ENCODE peak calls at places on chromosomes 3 and 15, in ten cellular contexts. E is AG10803, T is adrenal gland, U is lower lobe of right lung, M is colonic mucosa, B is GM06990, K is A549, P is tibial artery, F is HCT116, Q is choroid plexus epithelial cell. L is an unnamed sample.

GRCh38 chr3:31300802-31301443 is 231.8 kb upstream of the STT3B start:
- DNase-seq in K (no peak), U (no peak), F (no peak), P (no peak), T (no peak), Q (no peak), B (no peak), M (no peak), E (no peak), L (no peak)

GRCh38 chr3:41026394-41027177 is 172.7 kb upstream of the CTNNB1 start:
- DNase-seq in T (peak; percentile 96), K (peak; percentile 60), B (no peak), F (no peak), M (peak; percentile 34), Q (peak; percentile 98), U (peak; percentile 49), E (peak; percentile 31), P (peak; percentile 49), L (no peak)

GRCh38 chr15:36334059-36334458 is 245.4 kb upstream of the CDIN1 start:
- DNase-seq in F (no peak), M (no peak), B (no peak), K (no peak), E (peak; percentile 43), P (no peak), U (no peak), Q (peak; percentile 80), T (no peak), L (no peak)

GRCh38 chr3:23169551-23169950 is 33.6 kb upstream of the UBE2E2 start:
- DNase-seq in P (no peak), M (no peak), T (no peak), B (no peak), U (no peak), E (no peak), F (no peak), Q (no peak), K (no peak), L (no peak)

GRCh38 chr15:78914027-78914764 is 30.6 kb downstream of the CTSH start:
- DNase-seq in B (no peak), U (no peak), Q (peak; percentile 38), P (peak; percentile 81), M (no peak), K (peak; percentile 43), E (peak; percentile 46), T (peak; percentile 65), F (no peak), L (no peak)

GRCh38 chr3:48371651-48372376 is at the start of gene FBXW12:
- DNase-seq in F (no peak), M (no peak), P (no peak), T (no peak), K (no peak), B (no peak), U (no peak), Q (no peak), E (no peak), L (no peak)

GRCh38 chr3:32843504-32844321 is 25.9 kb downstream of the TRIM71 start:
- DNase-seq in F (no peak), K (no peak), M (no peak), B (no peak), P (no peak), E (no peak), Q (no peak), U (no peak), T (no peak), L (no peak)

GRCh38 chr3:129023909-129024308 is 22.8 kb downstream of the EFCC1 start:
- DNase-seq in K (peak; percentile 38), P (no peak), U (no peak), E (no peak), T (no peak), B (no peak), F (no peak), Q (peak; percentile 66), M (no peak), L (peak; percentile 12)

GRCh38 chr3:46007280-46007679 is 11.7 kb upstream of the FYCO1 start:
- DNase-seq in K (no peak), E (no peak), T (no peak), P (no peak), Q (no peak), U (no peak), M (no peak), B (no peak), F (no peak), L (no peak)

GRCh38 chr3:53361849-53362248 is 14.5 kb upstream of the DCP1A start:
- DNase-seq in B (no peak), E (no peak), M (no peak), Q (no peak), P (no peak), F (no peak), T (no peak), U (no peak), K (no peak), L (no peak)

GRCh38 chr3:126434931-126435411 is 40.3 kb downstream of the CFAP100 start:
- DNase-seq in P (no peak), U (no peak), M (no peak), B (no peak), E (no peak), F (no peak), Q (no peak), T (no peak), K (no peak), L (no peak)

GRCh38 chr3:42591811-42592210 is 1.2 kb downstream of the SS18L2 start:
- DNase-seq in Q (no peak), M (no peak), U (no peak), K (no peak), T (no peak), E (no peak), B (no peak), F (no peak), P (no peak), L (no peak)
- H3K4me3 ChIP-seq in Q (peak overlapping the region; percentile 76), M (peak overlapping the region; percentile 75), U (peak overlapping the region; percentile 80), K (peak overlapping the region; percentile 89), T (no peak overlapping the region), E (peak overlapping the region; percentile 76), B (peak overlapping the region; percentile 84), F (peak overlapping the region; percentile 72), P (peak overlapping the region; percentile 78), L (peak overlapping the region; percentile 97)

GRCh38 chr15:90716976-90717821 is at the start of gene BLM:
- DNase-seq in K (peak; percentile 98), P (peak; percentile 95), U (peak; percentile 96), B (peak; percentile 99), T (peak; percentile 97), Q (peak; percentile 98), F (peak; percentile 92), M (peak; percentile 97), E (peak; percentile 96), L (peak; percentile 99)
- TF ChIP-seq CTCF in K (no peak), P (peak; percentile 58), U (peak; percentile 51), B (peak; percentile 7), T (peak; percentile 50), Q (peak; percentile 45), F (peak; percentile 20), M (peak; percentile 14), E (peak; percentile 17), L (no peak)

GRCh38 chr3:51954713-51955112 is 468 bp upstream of the GPR62 start:
- DNase-seq in B (no peak), K (no peak), F (no peak), E (no peak), P (no peak), M (no peak), Q (no peak), T (no peak), U (no peak), L (no peak)

GRCh38 chr3:51954120-51954519 is 1.1 kb upstream of the GPR62 start:
- DNase-seq in F (no peak), E (no peak), U (no peak), P (no peak), B (no peak), T (no peak), K (no peak), M (no peak), Q (no peak), L (no peak)

GRCh38 chr3:51953445-51953844 is 1.7 kb upstream of the GPR62 start:
- DNase-seq in E (peak; percentile 53), P (no peak), U (no peak), T (no peak), B (no peak), K (no peak), F (no peak), Q (peak; percentile 89), M (no peak), L (no peak)

GRCh38 chr3:51955893-51956770 is 951 bp downstream of the GPR62 start:
- DNase-seq in M (no peak), Q (peak; percentile 55), U (no peak), K (no peak), E (no peak), T (peak; percentile 65), B (no peak), P (no peak), F (no peak), L (no peak)

DNA sequence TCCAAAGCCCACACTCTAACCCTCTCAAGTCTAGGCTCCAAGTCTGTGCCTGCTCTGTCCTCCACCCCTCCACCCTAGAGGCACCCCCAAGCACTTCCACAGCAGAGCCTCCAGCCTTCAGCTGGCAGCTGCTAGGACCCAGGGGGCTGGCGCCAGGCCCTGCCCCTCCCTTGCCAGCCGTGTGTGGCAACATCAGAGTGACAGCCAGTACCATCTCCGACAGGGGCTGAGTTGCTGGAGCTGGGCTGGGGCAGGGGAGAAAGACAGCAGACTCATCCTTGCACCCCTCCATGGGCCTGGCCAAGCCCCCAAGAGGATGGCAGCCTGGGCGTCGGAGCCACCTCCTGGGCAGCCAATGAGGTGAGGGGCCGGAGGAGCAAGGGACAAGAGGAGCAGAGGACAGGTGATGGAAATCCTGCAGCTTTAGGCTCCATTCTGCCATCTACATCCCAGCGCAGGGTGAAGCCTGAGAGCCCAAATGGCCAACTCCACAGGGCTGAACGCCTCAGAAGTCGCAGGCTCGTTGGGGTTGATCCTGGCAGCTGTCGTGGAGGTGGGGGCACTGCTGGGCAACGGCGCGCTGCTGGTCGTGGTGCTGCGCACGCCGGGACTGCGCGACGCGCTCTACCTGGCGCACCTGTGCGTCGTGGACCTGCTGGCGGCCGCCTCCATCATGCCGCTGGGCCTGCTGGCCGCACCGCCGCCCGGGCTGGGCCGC is at the start of gene GPR62:
- DNase-seq in B (no peak), K (no peak), F (no peak), T (no peak), Q (no peak), E (no peak), U (no peak), M (no peak), P (no peak), L (no peak)
- H3K4me3 ChIP-seq in B (no peak within 1 kb of the TSS), K (no peak within 1 kb of the TSS), F (no peak within 1 kb of the TSS), T (no peak within 1 kb of the TSS), Q (peak within 1 kb of the TSS; percentile 37), E (no peak within 1 kb of the TSS), U (peak within 1 kb of the TSS; percentile 53), M (peak within 1 kb of the TSS; percentile 32), P (peak within 1 kb of the TSS; percentile 54), L (no peak within 1 kb of the TSS)

DNA sequence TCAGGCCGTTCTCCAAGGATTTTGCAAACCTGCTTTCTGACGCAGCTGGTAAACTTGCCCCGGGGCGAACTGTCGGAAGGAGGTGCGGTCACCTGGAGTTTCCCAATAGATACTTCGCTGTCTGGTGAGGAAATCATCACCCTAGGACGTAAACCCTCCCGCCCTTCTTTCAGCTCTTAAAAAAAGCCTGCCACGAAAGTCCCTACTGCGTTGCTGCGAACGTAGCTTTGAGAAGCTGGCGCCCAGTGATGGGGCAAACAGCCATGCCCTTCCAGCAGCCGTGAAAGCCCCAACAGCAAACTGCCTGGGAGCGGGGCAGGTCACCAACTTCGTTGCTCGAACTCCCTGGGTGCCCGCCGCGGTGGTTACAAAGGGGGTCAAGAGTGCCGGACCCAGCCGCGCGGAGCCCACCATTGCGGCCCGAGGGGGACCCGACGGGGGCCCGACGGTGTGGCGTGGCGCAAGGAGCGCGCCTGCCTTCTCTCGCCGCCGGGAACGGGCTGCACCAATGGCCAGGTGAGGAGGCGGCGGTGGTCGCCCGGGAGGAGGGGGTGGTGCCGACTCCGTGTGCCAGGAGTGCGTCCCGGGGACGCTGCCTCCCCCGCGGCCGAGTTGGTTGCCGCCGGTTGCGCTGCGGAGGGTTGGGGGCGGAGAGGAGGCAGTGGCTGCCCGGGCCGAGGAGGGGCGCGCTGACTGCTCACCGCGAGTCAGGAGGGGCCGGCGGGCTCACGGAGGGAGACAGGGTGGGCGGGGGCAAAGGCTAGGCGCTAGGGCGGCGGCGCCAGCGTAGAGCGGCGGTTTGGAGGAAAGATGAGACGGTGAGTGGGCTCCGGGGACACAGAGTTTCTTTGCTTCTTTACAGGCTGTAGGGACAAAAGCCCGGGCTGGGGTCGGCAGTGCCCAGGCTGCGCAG is at the start of gene PHLDB2:
- DNase-seq in Q (peak; percentile 80), T (peak; percentile 63), F (no peak), B (peak; percentile 27), U (peak; percentile 67), K (peak; percentile 87), P (peak; percentile 83), M (peak; percentile 56), E (peak; percentile 80), L (peak; percentile 10)
- TF ChIP-seq CTCF in Q (peak; percentile 15), T (no peak), F (no peak), B (no peak), U (no peak), K (no peak), P (peak; percentile 15), M (no peak), E (peak; percentile 19), L (no peak)